ENCODE peak calls at places on chromosomes 6 and 20, in nine cellular contexts. I, X, T, E, C, L, M, P and G are unnamed samples.

GRCh38 chr6:14810021-14810420 is 435.8 kb upstream of the JARID2 start:
- DNase-seq in L (no peak), M (no peak), C (no peak), P (no peak), X (no peak), I (no peak), E (no peak), T (no peak), G (no peak)

GRCh38 chr6:64255000-64255399 is 619.4 kb downstream of the PHF3 start:
- DNase-seq in L (no peak), E (no peak), I (no peak), P (no peak), M (no peak), X (no peak), C (no peak), T (no peak), G (no peak)

GRCh38 chr6:143039548-143039947 is 21.1 kb upstream of the AIG1 start:
- DNase-seq in X (no peak), M (no peak), I (no peak), P (no peak), C (no peak), E (no peak), T (no peak), L (no peak), G (no peak)

GRCh38 chr6:70390067-70390466 is 23.2 kb upstream of the FAM135A start:
- DNase-seq in C (no peak), X (no peak), L (no peak), E (no peak), I (no peak), P (no peak), M (no peak), T (no peak), G (no peak)

GRCh38 chr20:36317675-36318074 is 11.5 kb downstream of the DLGAP4 start:
- DNase-seq in E (no peak), X (no peak), I (no peak), C (no peak), M (no peak), P (no peak), T (no peak), L (no peak), G (no peak)

GRCh38 chr6:108714774-108715414 is 133.3 kb upstream of the ARMC2 start:
- DNase-seq in L (no peak), E (no peak), C (peak; percentile 30), X (no peak), I (no peak), P (no peak), T (no peak), M (peak; percentile 38), G (no peak)

GRCh38 chr6:24332306-24332705 is 25.6 kb downstream of the DCDC2 start:
- DNase-seq in L (no peak), M (peak; percentile 10), X (no peak), T (no peak), P (no peak), I (no peak), E (no peak), C (no peak), G (no peak)

GRCh38 chr6:131130546-131130925 is 4.7 kb upstream of the AKAP7 start:
- DNase-seq in I (no peak), E (no peak), P (no peak), L (no peak), T (no peak), X (no peak), C (no peak), M (no peak), G (no peak)

GRCh38 chr6:83431545-83432165 is 804 bp upstream of the ME1 start:
- DNase-seq in L (peak; percentile 29), P (no peak), M (no peak), X (no peak), I (no peak), T (peak; percentile 88), E (peak; percentile 48), C (no peak), G (no peak)

GRCh38 chr20:45294659-45295058 is 12.0 kb upstream of the RBPJL start:
- DNase-seq in C (no peak), L (no peak), T (no peak), I (no peak), X (no peak), E (no peak), M (no peak), P (no peak), G (no peak)

GRCh38 chr20:45293041-45294002 is 13.3 kb upstream of the RBPJL start:
- DNase-seq in C (peak; percentile 41), I (peak; percentile 89), P (peak; percentile 63), E (peak; percentile 86), M (peak; percentile 77), T (peak; percentile 89), X (peak; percentile 98), L (peak; percentile 43), G (peak; percentile 89)

GRCh38 chr20:45292343-45292742 is 14.3 kb upstream of the RBPJL start:
- DNase-seq in L (no peak), C (no peak), P (no peak), T (no peak), I (no peak), X (no peak), M (no peak), E (no peak), G (no peak)

GRCh38 chr20:45291526-45291925 is 15.1 kb upstream of the RBPJL start:
- DNase-seq in M (no peak), T (no peak), C (no peak), I (no peak), P (no peak), X (no peak), L (no peak), E (no peak), G (no peak)

DNA sequence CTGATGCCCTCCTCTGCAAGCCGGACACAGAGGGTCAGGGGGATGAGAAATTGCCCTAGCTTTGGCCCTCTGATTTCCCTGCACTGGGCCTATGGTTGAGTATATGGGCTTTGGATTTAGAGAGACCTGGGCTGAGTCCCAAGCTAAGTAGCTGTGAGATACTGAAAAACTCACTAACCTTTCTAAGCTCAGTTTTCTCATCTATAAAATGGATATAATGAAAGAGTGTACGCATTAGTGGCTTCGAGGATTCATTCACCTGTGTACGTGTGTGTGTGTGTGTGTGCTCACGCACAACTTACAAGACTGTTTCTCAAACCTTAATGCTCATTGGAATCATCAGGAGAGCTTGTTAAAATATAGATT is 12.7 kb upstream of the RBPJL start:
- DNase-seq in L (no peak), C (no peak), T (no peak), X (no peak), I (no peak), E (no peak), M (no peak), P (no peak), G (no peak)
- TF ChIP-seq CTCF in L (no peak), C (no peak), T (no peak), X (no peak), I (peak; percentile 66), E (no peak), M (no peak), P (peak; percentile 56), G (no peak)

DNA sequence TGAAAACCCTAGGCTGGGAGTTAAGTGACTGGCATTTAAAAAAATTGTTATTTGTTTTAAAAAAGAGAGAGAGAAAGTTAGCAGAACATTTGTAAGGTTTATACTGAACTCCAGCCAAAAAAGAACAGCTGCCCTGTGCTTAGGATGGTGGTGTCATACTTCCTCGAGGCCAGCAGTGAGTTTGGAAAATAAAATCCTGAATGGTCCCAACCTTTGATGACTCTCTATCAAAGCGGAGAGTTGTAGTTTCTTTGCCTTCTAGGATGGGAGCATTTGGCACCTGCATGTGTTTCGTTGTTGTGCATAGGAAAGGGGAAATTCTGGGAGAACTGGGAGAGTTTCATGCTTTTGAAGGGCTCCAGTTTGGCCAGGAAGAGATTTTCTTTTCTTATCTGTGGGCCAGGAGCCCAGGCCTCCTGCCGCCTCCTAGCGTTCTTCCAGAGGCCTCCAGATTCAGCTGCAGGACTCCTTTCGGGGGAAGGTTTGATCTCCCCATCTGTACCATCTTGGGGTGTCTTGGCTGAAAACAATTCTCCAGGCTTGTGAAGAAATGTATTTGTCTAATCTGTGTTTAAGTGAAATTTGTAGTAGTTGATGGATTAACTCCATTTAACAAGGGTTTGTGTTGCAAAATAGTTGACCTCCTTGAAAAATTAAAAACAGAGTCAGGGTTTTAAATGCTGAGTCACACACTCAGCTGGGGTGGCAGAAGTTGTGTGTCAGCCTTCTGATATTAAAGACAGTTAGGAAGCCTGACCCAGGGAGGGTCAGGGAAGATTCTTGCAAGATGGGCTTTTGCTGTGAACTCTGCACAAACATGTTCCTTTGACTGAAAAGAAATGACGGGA is 63.4 kb downstream of the TXNDC5 start:
- DNase-seq in E (no peak), I (no peak), P (no peak), C (peak; percentile 29), L (no peak), M (peak; percentile 75), X (no peak), T (no peak), G (no peak)
- TF ChIP-seq CTCF in E (no peak), I (no peak), P (no peak), C (no peak), L (no peak), M (peak; percentile 77), X (no peak), T (no peak), G (no peak)

DNA sequence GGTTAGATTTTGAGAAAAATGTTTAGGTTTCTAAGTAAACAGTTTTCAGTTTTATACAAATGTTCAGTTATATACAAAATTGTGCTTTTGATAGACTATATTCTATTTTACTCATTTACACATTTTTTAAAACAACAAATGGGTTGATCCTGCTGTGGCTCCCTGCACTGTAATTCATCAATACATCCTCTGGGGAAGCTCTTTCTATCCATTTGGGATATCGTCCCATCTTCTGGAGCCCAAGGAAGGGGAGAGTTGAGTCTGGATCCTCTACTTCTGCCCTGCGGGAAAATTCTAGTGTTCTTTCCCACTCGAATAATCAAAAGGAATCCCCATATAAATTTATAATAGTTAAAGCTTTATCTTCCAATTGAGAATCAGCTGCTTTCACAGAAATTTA is 75.0 kb downstream of the SYCP2L start:
- DNase-seq in C (no peak), T (no peak), X (no peak), E (no peak), L (no peak), M (no peak), P (no peak), I (no peak), G (no peak)
- TF ChIP-seq CTCF in C (no peak), T (no peak), X (no peak), E (no peak), L (no peak), M (no peak), P (no peak), I (peak; percentile 22), G (no peak)

GRCh38 chr6:135002974-135003703 is 51.5 kb downstream of the HBS1L start:
- DNase-seq in I (no peak), P (no peak), T (no peak), L (no peak), C (no peak), X (no peak), M (no peak), E (no peak), G (no peak)
- TF ChIP-seq CTCF in I (no peak), P (no peak), T (no peak), L (no peak), C (no peak), X (no peak), M (no peak), E (no peak), G (no peak)

GRCh38 chr6:106089981-106090380 is 3.8 kb downstream of the PRDM1 start:
- DNase-seq in T (no peak), C (no peak), E (no peak), L (no peak), X (no peak), P (no peak), I (no peak), M (peak; percentile 42), G (no peak)
- TF ChIP-seq CTCF in T (no peak), C (peak; percentile 25), E (no peak), L (no peak), X (no peak), P (peak; percentile 27), I (no peak), M (no peak), G (no peak)

GRCh38 chr6:44004625-44005506 is 122.4 kb downstream of the MRPL14 start:
- DNase-seq in E (no peak), M (no peak), X (no peak), C (no peak), T (no peak), I (no peak), L (no peak), P (no peak), G (no peak)
- TF ChIP-seq CTCF in E (no peak), M (peak; percentile 37), X (no peak), C (peak; percentile 18), T (no peak), I (no peak), L (no peak), P (no peak), G (no peak)